ENCODE peak calls at places on chromosomes 13 and 19, in five cellular contexts. A is ecto neural progenitor cell; T is activated T-helper 2 cell treated with anti-CD3 and anti-CD28 coated beads, Interferon-gamma antibody, Interleukin-2, Interleukin-4, amounts not matched to agents 10 μg/mL and 5 μg/mL and 100 μg/mL, durations not matched to agents 14 hours and 24 hours and 36 hours; Q is stimulated activated CD4-positive, alpha-beta T cell treated with anti-CD3 and anti-CD28 coated beads, Interleukin-12 subunit alpha, Interleukin-12 subunit beta, amount 100 ng/mL, for 4 hours; G is CD8-positive, alpha-beta memory T cell. O is an unnamed sample.

GRCh38 chr19:49447485-49448431 is 3.9 kb downstream of the PIH1D1 start:
- DNase-seq in Q (no peak), A (no peak), G (no peak), T (no peak), O (no peak)

GRCh38 chr13:90427322-90428272 is 919.9 kb upstream of the MIR17HG start:
- DNase-seq in Q (no peak), A (no peak), G (no peak), T (no peak), O (no peak)

GRCh38 chr19:11964858-11965645 is at the start of gene ZNF763:
- DNase-seq in T (peak; percentile 80), A (peak; percentile 94), Q (peak; percentile 82), G (peak; percentile 92), O (peak; percentile 89)

GRCh38 chr13:113406321-113407102 is 42.6 kb upstream of the GRTP1 start:
- DNase-seq in G (no peak), T (no peak), Q (no peak), A (peak; percentile 39), O (no peak)

GRCh38 chr13:107203146-107203847 is 635.4 kb upstream of the ARGLU1 start:
- DNase-seq in A (peak; percentile 63), T (no peak), Q (no peak), G (no peak), O (no peak)

GRCh38 chr13:21435710-21436151 is 23.4 kb downstream of the ZDHHC20 start:
- DNase-seq in T (peak; percentile 55), Q (no peak), A (no peak), G (peak; percentile 66), O (peak; percentile 42)

GRCh38 chr13:44713793-44714469 is 137.8 kb upstream of the TSC22D1 start:
- DNase-seq in Q (no peak), A (no peak), T (no peak), G (no peak), O (no peak)

GRCh38 chr19:11373885-11374448 is 499 bp upstream of the SWSAP1 start:
- DNase-seq in G (no peak), A (no peak), T (no peak), Q (no peak), O (no peak)

GRCh38 chr13:51235756-51236564 is 13.8 kb downstream of the FAM124A start:
- DNase-seq in G (no peak), Q (no peak), A (no peak), T (no peak), O (no peak)

GRCh38 chr13:90696656-90697055 is 650.8 kb upstream of the MIR17HG start:
- DNase-seq in Q (no peak), A (no peak), T (no peak), G (no peak), O (no peak)

GRCh38 chr19:48186541-48186991 is 16.1 kb downstream of the ZSWIM9 start:
- DNase-seq in T (no peak), G (no peak), Q (no peak), A (no peak), O (no peak)

GRCh38 chr13:29310806-29311205 is 284.7 kb downstream of the SLC7A1 start:
- DNase-seq in G (no peak), T (no peak), Q (no peak), A (no peak), O (no peak)

GRCh38 chr19:17282488-17283256 is 971 bp downstream of the ANKLE1 start:
- DNase-seq in A (peak; percentile 92), T (peak; percentile 78), Q (peak; percentile 77), G (peak; percentile 81), O (peak; percentile 62)